ENCODE peak calls at places on chromosomes 4 and X, in five cellular contexts. One of them, this sample, is unnamed.
A peak's percentile ranks its signal among the peaks of the same experiment; 100 is the strongest.

GRCh38 chrX:331145-331771 is 12.7 kb upstream of the GTPBP6 start:
- DNase-seq in fibroblast of pulmonary artery: peak; percentile 38
- DNase-seq in mucosa of descending colon: no peak
- DNase-seq in astrocyte of the spinal cord: peak; percentile 36
- DNase-seq in PC-3: peak; percentile 16
- DNase-seq in this sample: peak; percentile 45

GRCh38 chr4:10032625-10033024 is 11.3 kb upstream of the SLC2A9 start:
- DNase-seq in mucosa of descending colon: no peak
- DNase-seq in astrocyte of the spinal cord: no peak
- DNase-seq in PC-3: peak; percentile 77
- DNase-seq in fibroblast of pulmonary artery: peak; percentile 91
- DNase-seq in this sample: peak; percentile 71

GRCh38 chr4:1602621-1603412 is 81.3 kb downstream of the FAM53A start:
- DNase-seq in fibroblast of pulmonary artery: no peak
- DNase-seq in mucosa of descending colon: no peak
- DNase-seq in astrocyte of the spinal cord: no peak
- DNase-seq in PC-3: no peak
- DNase-seq in this sample: no peak

GRCh38 chr4:155509619-155510018 is 132.9 kb upstream of the MAP9 start:
- DNase-seq in fibroblast of pulmonary artery: peak; percentile 18
- DNase-seq in mucosa of descending colon: no peak
- DNase-seq in astrocyte of the spinal cord: no peak
- DNase-seq in PC-3: peak; percentile 25
- DNase-seq in this sample: no peak

GRCh38 chr4:94436512-94436911 is 15.2 kb upstream of the PDLIM5 start:
- DNase-seq in astrocyte of the spinal cord: no peak
- DNase-seq in PC-3: no peak
- DNase-seq in mucosa of descending colon: no peak
- DNase-seq in fibroblast of pulmonary artery: no peak
- DNase-seq in this sample: no peak

GRCh38 chr4:39541987-39542632 is 14.9 kb upstream of the UGDH start:
- DNase-seq in astrocyte of the spinal cord: no peak
- DNase-seq in PC-3: peak; percentile 72
- DNase-seq in mucosa of descending colon: no peak
- DNase-seq in fibroblast of pulmonary artery: no peak
- DNase-seq in this sample: no peak

GRCh38 chr4:77931452-77932135 is 69.0 kb downstream of the MRPL1 start:
- DNase-seq in astrocyte of the spinal cord: peak; percentile 50
- DNase-seq in fibroblast of pulmonary artery: peak; percentile 86
- DNase-seq in mucosa of descending colon: no peak
- DNase-seq in PC-3: peak; percentile 77
- DNase-seq in this sample: no peak

GRCh38 chr4:8368061-8368481 is 72.5 kb downstream of the ACOX3 start:
- DNase-seq in astrocyte of the spinal cord: no peak
- DNase-seq in fibroblast of pulmonary artery: no peak
- DNase-seq in mucosa of descending colon: no peak
- DNase-seq in PC-3: no peak
- DNase-seq in this sample: peak; percentile 3

GRCh38 chr4:47830263-47831025 is 7.4 kb downstream of the CORIN start:
- DNase-seq in fibroblast of pulmonary artery: no peak
- DNase-seq in PC-3: peak; percentile 27
- DNase-seq in mucosa of descending colon: no peak
- DNase-seq in astrocyte of the spinal cord: no peak
- DNase-seq in this sample: no peak

GRCh38 chr4:78585633-78586032 is 34.1 kb downstream of the ANXA3 start:
- DNase-seq in astrocyte of the spinal cord: no peak
- DNase-seq in mucosa of descending colon: no peak
- DNase-seq in fibroblast of pulmonary artery: no peak
- DNase-seq in PC-3: no peak
- DNase-seq in this sample: no peak

GRCh38 chrX:15943393-15943792 is 88.8 kb upstream of the AP1S2 start:
- DNase-seq in astrocyte of the spinal cord: no peak
- DNase-seq in PC-3: no peak
- DNase-seq in mucosa of descending colon: no peak
- DNase-seq in fibroblast of pulmonary artery: no peak
- DNase-seq in this sample: no peak

GRCh38 chr4:140637836-140638235 is 69.1 kb upstream of the UCP1 start:
- DNase-seq in mucosa of descending colon: peak; percentile 62
- DNase-seq in PC-3: peak; percentile 36
- DNase-seq in fibroblast of pulmonary artery: peak; percentile 42
- DNase-seq in astrocyte of the spinal cord: no peak
- DNase-seq in this sample: no peak

GRCh38 chr4:19429684-19430083 is 822.0 kb upstream of the SLIT2 start:
- DNase-seq in PC-3: no peak
- DNase-seq in astrocyte of the spinal cord: no peak
- DNase-seq in fibroblast of pulmonary artery: no peak
- DNase-seq in mucosa of descending colon: no peak
- DNase-seq in this sample: no peak

GRCh38 chrX:104098151-104098808 is 14.0 kb upstream of the ZCCHC18 start:
- DNase-seq in PC-3: peak; percentile 66
- DNase-seq in fibroblast of pulmonary artery: peak; percentile 83
- DNase-seq in astrocyte of the spinal cord: peak; percentile 73
- DNase-seq in mucosa of descending colon: peak; percentile 32
- DNase-seq in this sample: no peak

GRCh38 chr4:18571252-18571885 is 549.8 kb upstream of the LCORL start:
- DNase-seq in PC-3: no peak
- DNase-seq in mucosa of descending colon: no peak
- DNase-seq in fibroblast of pulmonary artery: no peak
- DNase-seq in astrocyte of the spinal cord: no peak
- DNase-seq in this sample: no peak

GRCh38 chrX:153537526-153538295 is 20.3 kb downstream of the ATP2B3 start:
- DNase-seq in PC-3: no peak
- DNase-seq in fibroblast of pulmonary artery: no peak
- DNase-seq in mucosa of descending colon: no peak
- DNase-seq in astrocyte of the spinal cord: no peak
- DNase-seq in this sample: no peak

GRCh38 chrX:102658551-102658950 is 7.3 kb downstream of the GPRASP1 start:
- DNase-seq in PC-3: no peak
- DNase-seq in fibroblast of pulmonary artery: peak; percentile 28
- DNase-seq in astrocyte of the spinal cord: no peak
- DNase-seq in mucosa of descending colon: no peak
- DNase-seq in this sample: no peak

GRCh38 chr4:108838451-108838850 is 75.6 kb upstream of the ETNPPL start:
- DNase-seq in fibroblast of pulmonary artery: no peak
- DNase-seq in mucosa of descending colon: no peak
- DNase-seq in PC-3: no peak
- DNase-seq in astrocyte of the spinal cord: no peak
- DNase-seq in this sample: no peak

GRCh38 chr4:22999419-22999818 is 306.7 kb downstream of the GBA3 start:
- DNase-seq in fibroblast of pulmonary artery: no peak
- DNase-seq in mucosa of descending colon: no peak
- DNase-seq in astrocyte of the spinal cord: peak; percentile 13
- DNase-seq in PC-3: peak; percentile 17
- DNase-seq in this sample: no peak

GRCh38 chr4:169724251-169724650 is 33.5 kb downstream of the HPF1 start:
- DNase-seq in mucosa of descending colon: no peak
- DNase-seq in fibroblast of pulmonary artery: peak; percentile 81
- DNase-seq in astrocyte of the spinal cord: peak; percentile 33
- DNase-seq in PC-3: no peak
- DNase-seq in this sample: no peak

GRCh38 chr4:121923306-121923705 is 28.6 kb downstream of the TRPC3 start:
- DNase-seq in fibroblast of pulmonary artery: no peak
- DNase-seq in PC-3: no peak
- DNase-seq in astrocyte of the spinal cord: no peak
- DNase-seq in mucosa of descending colon: no peak
- DNase-seq in this sample: no peak

GRCh38 chr4:110669663-110670062 is 46.8 kb upstream of the PITX2 start:
- DNase-seq in astrocyte of the spinal cord: no peak
- DNase-seq in mucosa of descending colon: no peak
- DNase-seq in fibroblast of pulmonary artery: no peak
- DNase-seq in PC-3: peak; percentile 45
- DNase-seq in this sample: no peak

GRCh38 chr4:52873861-52874343 is 11.8 kb downstream of the RASL11B start:
- DNase-seq in fibroblast of pulmonary artery: peak; percentile 41
- DNase-seq in PC-3: no peak
- DNase-seq in mucosa of descending colon: peak; percentile 30
- DNase-seq in astrocyte of the spinal cord: peak; percentile 9
- DNase-seq in this sample: no peak

GRCh38 chrX:111095974-111096870 is at the start of gene PAK3:
- DNase-seq in PC-3: peak; percentile 65
- DNase-seq in astrocyte of the spinal cord: peak; percentile 85
- DNase-seq in mucosa of descending colon: peak; percentile 14
- DNase-seq in fibroblast of pulmonary artery: peak; percentile 60
- DNase-seq in this sample: no peak

GRCh38 chr4:176357359-176358082 is 37.8 kb downstream of the SPCS3 start:
- DNase-seq in mucosa of descending colon: no peak
- DNase-seq in astrocyte of the spinal cord: no peak
- DNase-seq in fibroblast of pulmonary artery: no peak
- DNase-seq in PC-3: no peak
- DNase-seq in this sample: no peak

GRCh38 chrX:100895365-100896075 is 21.4 kb upstream of the NOX1 start:
- DNase-seq in PC-3: peak; percentile 69
- DNase-seq in fibroblast of pulmonary artery: peak; percentile 57
- DNase-seq in astrocyte of the spinal cord: peak; percentile 41
- DNase-seq in mucosa of descending colon: peak; percentile 36
- DNase-seq in this sample: no peak

GRCh38 chr4:80577991-80578390 is 242.5 kb downstream of the CFAP299 start:
- DNase-seq in astrocyte of the spinal cord: no peak
- DNase-seq in PC-3: peak; percentile 6
- DNase-seq in mucosa of descending colon: no peak
- DNase-seq in fibroblast of pulmonary artery: no peak
- DNase-seq in this sample: no peak

GRCh38 chr4:19438228-19438627 is 813.5 kb upstream of the SLIT2 start:
- DNase-seq in astrocyte of the spinal cord: peak; percentile 26
- DNase-seq in fibroblast of pulmonary artery: peak; percentile 27
- DNase-seq in mucosa of descending colon: no peak
- DNase-seq in PC-3: peak; percentile 67
- DNase-seq in this sample: no peak

GRCh38 chrX:111010151-111010550 is 85.8 kb upstream of the PAK3 start:
- DNase-seq in mucosa of descending colon: no peak
- DNase-seq in fibroblast of pulmonary artery: no peak
- DNase-seq in PC-3: no peak
- DNase-seq in astrocyte of the spinal cord: no peak
- DNase-seq in this sample: no peak

GRCh38 chrX:48945517-48946348 is 11.7 kb downstream of the OTUD5 start:
- DNase-seq in PC-3: peak; percentile 53
- DNase-seq in astrocyte of the spinal cord: peak; percentile 45
- DNase-seq in mucosa of descending colon: peak; percentile 49
- DNase-seq in fibroblast of pulmonary artery: peak; percentile 62
- DNase-seq in this sample: no peak

GRCh38 chr4:140153744-140154571 is at the start of gene MAML3:
- DNase-seq in mucosa of descending colon: peak; percentile 96
- DNase-seq in PC-3: peak; percentile 87
- DNase-seq in astrocyte of the spinal cord: peak; percentile 98
- DNase-seq in fibroblast of pulmonary artery: peak; percentile 97
- DNase-seq in this sample: peak; percentile 85

GRCh38 chr4:7095611-7096155 is 27.8 kb upstream of the GRPEL1 start:
- DNase-seq in astrocyte of the spinal cord: no peak
- DNase-seq in mucosa of descending colon: no peak
- DNase-seq in PC-3: no peak
- DNase-seq in fibroblast of pulmonary artery: no peak
- DNase-seq in this sample: no peak

GRCh38 chr4:23890369-23891063 is 669 bp upstream of the PPARGC1A start:
- DNase-seq in fibroblast of pulmonary artery: no peak
- DNase-seq in astrocyte of the spinal cord: peak; percentile 5
- DNase-seq in mucosa of descending colon: no peak
- DNase-seq in PC-3: no peak
- DNase-seq in this sample: no peak

GRCh38 chr4:28082686-28083390 is 1222.2 kb downstream of the STIM2 start:
- DNase-seq in PC-3: peak; percentile 16
- DNase-seq in astrocyte of the spinal cord: peak; percentile 19
- DNase-seq in mucosa of descending colon: no peak
- DNase-seq in fibroblast of pulmonary artery: no peak
- DNase-seq in this sample: no peak

GRCh38 chrX:111616786-111617185 is 64.2 kb upstream of the ALG13 start:
- DNase-seq in PC-3: no peak
- DNase-seq in fibroblast of pulmonary artery: no peak
- DNase-seq in mucosa of descending colon: no peak
- DNase-seq in astrocyte of the spinal cord: no peak
- DNase-seq in this sample: no peak

GRCh38 chr4:41202356-41202755 is 12.0 kb downstream of the APBB2 start:
- DNase-seq in PC-3: no peak
- DNase-seq in mucosa of descending colon: no peak
- DNase-seq in fibroblast of pulmonary artery: no peak
- DNase-seq in astrocyte of the spinal cord: no peak
- DNase-seq in this sample: no peak
- TF ChIP-seq CTCF in PC-3: no peak
- TF ChIP-seq CTCF in mucosa of descending colon: no peak
- TF ChIP-seq CTCF in fibroblast of pulmonary artery: no peak
- TF ChIP-seq CTCF in astrocyte of the spinal cord: no peak
- TF ChIP-seq CTCF in this sample: no peak

GRCh38 chrX:150405576-150405975 is 42.5 kb downstream of the MAMLD1 start:
- DNase-seq in astrocyte of the spinal cord: no peak
- DNase-seq in mucosa of descending colon: peak; percentile 5
- DNase-seq in PC-3: peak; percentile 14
- DNase-seq in fibroblast of pulmonary artery: no peak
- DNase-seq in this sample: no peak
- TF ChIP-seq CTCF in astrocyte of the spinal cord: peak; percentile 27
- TF ChIP-seq CTCF in mucosa of descending colon: no peak
- TF ChIP-seq CTCF in PC-3: peak; percentile 52
- TF ChIP-seq CTCF in fibroblast of pulmonary artery: peak; percentile 9
- TF ChIP-seq CTCF in this sample: no peak

GRCh38 chr4:157223446-157223845 is 2.9 kb downstream of the GRIA2 start:
- DNase-seq in fibroblast of pulmonary artery: no peak
- DNase-seq in PC-3: no peak
- DNase-seq in mucosa of descending colon: no peak
- DNase-seq in astrocyte of the spinal cord: no peak
- DNase-seq in this sample: no peak

GRCh38 chr4:157225096-157225495 is 4.6 kb downstream of the GRIA2 start:
- DNase-seq in fibroblast of pulmonary artery: no peak
- DNase-seq in mucosa of descending colon: no peak
- DNase-seq in PC-3: no peak
- DNase-seq in astrocyte of the spinal cord: no peak
- DNase-seq in this sample: no peak

GRCh38 chr4:157222764-157223145 is 2.2 kb downstream of the GRIA2 start:
- DNase-seq in PC-3: no peak
- DNase-seq in mucosa of descending colon: no peak
- DNase-seq in fibroblast of pulmonary artery: no peak
- DNase-seq in astrocyte of the spinal cord: no peak
- DNase-seq in this sample: no peak

GRCh38 chr4:157226601-157227000 is 6.1 kb downstream of the GRIA2 start:
- DNase-seq in astrocyte of the spinal cord: no peak
- DNase-seq in fibroblast of pulmonary artery: no peak
- DNase-seq in PC-3: no peak
- DNase-seq in mucosa of descending colon: no peak
- DNase-seq in this sample: no peak

DNA sequence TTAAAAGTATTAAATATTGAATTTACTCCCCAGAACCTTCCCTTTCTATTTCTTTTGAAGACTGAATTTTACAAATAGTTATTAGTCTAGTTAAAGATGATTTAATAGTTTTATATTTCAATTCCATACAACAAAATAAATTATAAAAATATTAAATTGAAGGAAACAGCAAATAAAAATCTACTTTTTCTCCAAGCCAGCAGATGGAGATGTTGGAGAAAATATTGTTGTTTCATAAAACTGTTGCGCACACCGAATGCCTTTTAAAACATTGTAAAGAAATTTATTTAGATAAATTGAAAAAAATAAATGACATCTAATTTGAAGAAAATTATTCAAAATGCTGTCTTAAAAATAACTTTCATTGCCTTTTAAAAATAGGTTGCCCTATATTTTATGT is 5.5 kb downstream of the GRIA2 start:
- DNase-seq in PC-3: no peak
- DNase-seq in astrocyte of the spinal cord: no peak
- DNase-seq in fibroblast of pulmonary artery: no peak
- DNase-seq in mucosa of descending colon: no peak
- DNase-seq in this sample: no peak
- TF ChIP-seq CTCF in PC-3: no peak
- TF ChIP-seq CTCF in astrocyte of the spinal cord: no peak
- TF ChIP-seq CTCF in fibroblast of pulmonary artery: no peak
- TF ChIP-seq CTCF in mucosa of descending colon: no peak
- TF ChIP-seq CTCF in this sample: no peak

GRCh38 chr4:36414248-36414647 is 132.8 kb downstream of the DTHD1 start:
- DNase-seq in PC-3: peak; percentile 18
- DNase-seq in fibroblast of pulmonary artery: peak; percentile 0
- DNase-seq in mucosa of descending colon: no peak
- DNase-seq in astrocyte of the spinal cord: no peak
- DNase-seq in this sample: no peak
- TF ChIP-seq CTCF in PC-3: peak; percentile 62
- TF ChIP-seq CTCF in fibroblast of pulmonary artery: peak; percentile 14
- TF ChIP-seq CTCF in mucosa of descending colon: no peak
- TF ChIP-seq CTCF in astrocyte of the spinal cord: no peak
- TF ChIP-seq CTCF in this sample: peak; percentile 26